ENCODE peak calls at places on chromosomes 16 and 17, in four cellular contexts. S, Z, K and T are unnamed samples.

GRCh38 chr17:164536-165235 is 16.8 kb downstream of the DOC2B start:
- DNase-seq in S (peak), Z (peak), K (no peak), T (peak)

GRCh38 chr16:85253127-85253941 is 141.1 kb upstream of the CIBAR2 start:
- DNase-seq in S (peak), K (no peak), Z (no peak), T (peak)

GRCh38 chr16:58756650-58757332 is 22.7 kb upstream of the GOT2 start:
- DNase-seq in S (no peak), Z (no peak), K (no peak), T (no peak)

GRCh38 chr17:1398900-1399299 is 1.1 kb downstream of the YWHAE start:
- DNase-seq in K (peak), S (peak), Z (no peak), T (no peak)

GRCh38 chr16:5523794-5524193 is 426.2 kb upstream of the EEF2KMT start:
- DNase-seq in K (no peak), S (peak), Z (no peak), T (peak)

GRCh38 chr17:34071891-34072420 is 183.1 kb upstream of the CCL2 start:
- DNase-seq in Z (no peak), K (no peak), S (no peak), T (no peak)

GRCh38 chr17:63832014-63832413 is 4.6 kb upstream of the FTSJ3 start:
- DNase-seq in S (no peak), Z (no peak), K (no peak), T (no peak)

GRCh38 chr17:31424944-31425582 is 33.6 kb downstream of the RAB11FIP4 start:
- DNase-seq in Z (peak), K (no peak), S (peak), T (peak)

GRCh38 chr16:2147981-2148671 is at the start of gene RAB26:
- DNase-seq in Z (peak), K (peak), S (peak), T (peak)

GRCh38 chr17:731943-732787 is at the start of gene TLCD3A:
- DNase-seq in Z (peak), S (peak), K (peak), T (peak)

GRCh38 chr16:66801320-66802105 is at the start of gene TERB1:
- DNase-seq in S (no peak), Z (no peak), K (no peak), T (no peak)